ENCODE peak calls at places on chromosomes 6 and 20, in ten cellular contexts. One of them, this sample, is unnamed.

GRCh38 chr6:156778615-156779205 is 1.5 kb downstream of the ARID1B start:
- DNase-seq in RWPE1: no peak
- DNase-seq in HTR-8/SVneo: no peak
- DNase-seq in T follicular helper cell: peak; percentile 34
- DNase-seq in osteocyte: no peak
- DNase-seq in AG08395: no peak
- DNase-seq in HS-27A: no peak
- DNase-seq in activated T-helper 1 cell treated with Interleukin-2 at 50 U/mL for 16 hours: peak; percentile 33
- DNase-seq in vagina: no peak
- DNase-seq in Caki2: peak; percentile 67
- DNase-seq in this sample: peak; percentile 49

GRCh38 chr6:113291751-113292445 is 565.2 kb upstream of the MARCKS start:
- DNase-seq in RWPE1: no peak
- DNase-seq in HTR-8/SVneo: no peak
- DNase-seq in T follicular helper cell: no peak
- DNase-seq in osteocyte: no peak
- DNase-seq in AG08395: no peak
- DNase-seq in HS-27A: no peak
- DNase-seq in activated T-helper 1 cell treated with Interleukin-2 at 50 U/mL for 16 hours: no peak
- DNase-seq in vagina: no peak
- DNase-seq in Caki2: no peak
- DNase-seq in this sample: no peak

GRCh38 chr20:11845311-11845710 is 72.4 kb upstream of the BTBD3 start:
- DNase-seq in RWPE1: no peak
- DNase-seq in HTR-8/SVneo: no peak
- DNase-seq in T follicular helper cell: no peak
- DNase-seq in osteocyte: no peak
- DNase-seq in AG08395: peak; percentile 10
- DNase-seq in HS-27A: peak; percentile 26
- DNase-seq in activated T-helper 1 cell treated with Interleukin-2 at 50 U/mL for 16 hours: no peak
- DNase-seq in vagina: no peak
- DNase-seq in Caki2: no peak
- DNase-seq in this sample: no peak

GRCh38 chr6:1285589-1286340 is 26.1 kb upstream of the FOXQ1 start:
- DNase-seq in RWPE1: no peak
- DNase-seq in HTR-8/SVneo: no peak
- DNase-seq in T follicular helper cell: no peak
- DNase-seq in osteocyte: no peak
- DNase-seq in AG08395: peak; percentile 82
- DNase-seq in HS-27A: peak; percentile 26
- DNase-seq in activated T-helper 1 cell treated with Interleukin-2 at 50 U/mL for 16 hours: no peak
- DNase-seq in vagina: no peak
- DNase-seq in Caki2: peak; percentile 30
- DNase-seq in this sample: no peak

GRCh38 chr6:159691133-159691962 is 1.7 kb downstream of the SOD2 start:
- DNase-seq in RWPE1: peak; percentile 64
- DNase-seq in HTR-8/SVneo: peak; percentile 53
- DNase-seq in T follicular helper cell: no peak
- DNase-seq in osteocyte: no peak
- DNase-seq in AG08395: peak; percentile 70
- DNase-seq in HS-27A: no peak
- DNase-seq in activated T-helper 1 cell treated with Interleukin-2 at 50 U/mL for 16 hours: no peak
- DNase-seq in vagina: no peak
- DNase-seq in Caki2: peak; percentile 68
- DNase-seq in this sample: no peak

GRCh38 chr20:23163562-23163961 is 77.4 kb upstream of the CD93 start:
- DNase-seq in RWPE1: no peak
- DNase-seq in HTR-8/SVneo: no peak
- DNase-seq in T follicular helper cell: no peak
- DNase-seq in osteocyte: peak; percentile 53
- DNase-seq in AG08395: no peak
- DNase-seq in HS-27A: no peak
- DNase-seq in activated T-helper 1 cell treated with Interleukin-2 at 50 U/mL for 16 hours: no peak
- DNase-seq in vagina: no peak
- DNase-seq in Caki2: no peak
- DNase-seq in this sample: no peak

GRCh38 chr6:18260448-18261106 is 3.8 kb downstream of the DEK start:
- DNase-seq in RWPE1: no peak
- DNase-seq in HTR-8/SVneo: no peak
- DNase-seq in T follicular helper cell: no peak
- DNase-seq in osteocyte: no peak
- DNase-seq in AG08395: no peak
- DNase-seq in HS-27A: peak; percentile 80
- DNase-seq in activated T-helper 1 cell treated with Interleukin-2 at 50 U/mL for 16 hours: no peak
- DNase-seq in vagina: no peak
- DNase-seq in Caki2: peak; percentile 51
- DNase-seq in this sample: no peak

GRCh38 chr6:8059129-8059528 is 5.1 kb downstream of the BLOC1S5 start:
- DNase-seq in RWPE1: no peak
- DNase-seq in HTR-8/SVneo: no peak
- DNase-seq in T follicular helper cell: no peak
- DNase-seq in osteocyte: no peak
- DNase-seq in AG08395: peak; percentile 20
- DNase-seq in HS-27A: no peak
- DNase-seq in activated T-helper 1 cell treated with Interleukin-2 at 50 U/mL for 16 hours: no peak
- DNase-seq in vagina: no peak
- DNase-seq in Caki2: peak; percentile 34
- DNase-seq in this sample: no peak

GRCh38 chr6:154479388-154480143 is 30.9 kb downstream of the CNKSR3 start:
- DNase-seq in RWPE1: no peak
- DNase-seq in HTR-8/SVneo: peak; percentile 55
- DNase-seq in T follicular helper cell: no peak
- DNase-seq in osteocyte: no peak
- DNase-seq in AG08395: peak; percentile 63
- DNase-seq in HS-27A: no peak
- DNase-seq in activated T-helper 1 cell treated with Interleukin-2 at 50 U/mL for 16 hours: no peak
- DNase-seq in vagina: no peak
- DNase-seq in Caki2: no peak
- DNase-seq in this sample: no peak

GRCh38 chr20:39289316-39289715 is 327.2 kb downstream of the DHX35 start:
- DNase-seq in RWPE1: no peak
- DNase-seq in HTR-8/SVneo: no peak
- DNase-seq in T follicular helper cell: no peak
- DNase-seq in osteocyte: no peak
- DNase-seq in AG08395: no peak
- DNase-seq in HS-27A: no peak
- DNase-seq in activated T-helper 1 cell treated with Interleukin-2 at 50 U/mL for 16 hours: no peak
- DNase-seq in vagina: no peak
- DNase-seq in Caki2: no peak
- DNase-seq in this sample: no peak

GRCh38 chr6:142444800-142445405 is 143.1 kb downstream of the ADGRG6 start:
- DNase-seq in RWPE1: no peak
- DNase-seq in HTR-8/SVneo: no peak
- DNase-seq in T follicular helper cell: no peak
- DNase-seq in osteocyte: no peak
- DNase-seq in AG08395: no peak
- DNase-seq in HS-27A: no peak
- DNase-seq in activated T-helper 1 cell treated with Interleukin-2 at 50 U/mL for 16 hours: no peak
- DNase-seq in vagina: no peak
- DNase-seq in Caki2: no peak
- DNase-seq in this sample: no peak

GRCh38 chr6:149140137-149140909 is 177.2 kb upstream of the TAB2 start:
- DNase-seq in RWPE1: no peak
- DNase-seq in HTR-8/SVneo: no peak
- DNase-seq in T follicular helper cell: peak; percentile 47
- DNase-seq in osteocyte: no peak
- DNase-seq in AG08395: no peak
- DNase-seq in HS-27A: no peak
- DNase-seq in activated T-helper 1 cell treated with Interleukin-2 at 50 U/mL for 16 hours: peak; percentile 18
- DNase-seq in vagina: no peak
- DNase-seq in Caki2: no peak
- DNase-seq in this sample: peak; percentile 55